ENCODE peak calls at places on chromosomes 5 and 9, in five cellular contexts. K is gastrocnemius medialis, Y is neural progenitor cell, W is heart right ventricle, N is transverse colon. Z is an unnamed sample. For H3K36me3, the result is how much of the 10 kb centered on the place peaks cover.

GRCh38 chr5:143445726-143446125 is 42.2 kb upstream of the NR3C1 start:
- DNase-seq in K (no peak), Y (peak), W (no peak), N (no peak), Z (no peak)

GRCh38 chr9:111148994-111149759 is 110.9 kb upstream of the LPAR1 start:
- DNase-seq in K (peak), Y (no peak), W (peak), N (no peak), Z (no peak)

GRCh38 chr9:92609142-92609500 is 60.8 kb downstream of the IPPK start:
- DNase-seq in K (no peak), Y (peak), W (no peak), N (no peak), Z (no peak)

GRCh38 chr5:56233230-56233629 is at the start of gene ANKRD55:
- DNase-seq in K (no peak), Y (no peak), W (no peak), N (no peak), Z (no peak)

GRCh38 chr9:14447103-14447502 is 133.2 kb upstream of the NFIB start:
- DNase-seq in K (no peak), Y (no peak), W (no peak), N (no peak), Z (no peak)

GRCh38 chr9:31390352-31391025 is 994.0 kb upstream of the ACO1 start:
- DNase-seq in K (no peak), Y (peak), W (no peak), N (no peak), Z (no peak)

GRCh38 chr5:179803651-179804598 is 2.7 kb downstream of the MGAT4B start:
- DNase-seq in K (peak), Y (no peak), W (no peak), N (no peak), Z (no peak)

GRCh38 chr5:56412601-56413379 is 179.7 kb upstream of the ANKRD55 start:
- DNase-seq in K (peak), Y (no peak), W (peak), N (peak), Z (no peak)

GRCh38 chr9:134887219-134887618 is 6.6 kb downstream of the FCN2 start:
- DNase-seq in K (no peak), Y (no peak), W (no peak), N (no peak), Z (no peak)

GRCh38 chr5:178466342-178466741 is 123.9 kb downstream of the COL23A1 start:
- DNase-seq in K (no peak), Y (no peak), W (no peak), N (no peak), Z (no peak)

GRCh38 chr9:16726023-16726422 is 144.4 kb downstream of the BNC2 start:
- DNase-seq in K (no peak), Y (peak), W (no peak), N (no peak), Z (no peak)

GRCh38 chr9:127809002-127809561 is 6.4 kb downstream of the FPGS start:
- DNase-seq in K (no peak), Y (no peak), W (no peak), N (no peak), Z (no peak)

GRCh38 chr5:74212336-74212735 is 428.2 kb downstream of the ENC1 start:
- DNase-seq in K (no peak), Y (peak), W (no peak), N (peak), Z (no peak)

GRCh38 chr5:29697786-29698414 is 1495.6 kb upstream of the CDH6 start:
- DNase-seq in K (no peak), Y (peak), W (no peak), N (no peak), Z (no peak)

DNA sequence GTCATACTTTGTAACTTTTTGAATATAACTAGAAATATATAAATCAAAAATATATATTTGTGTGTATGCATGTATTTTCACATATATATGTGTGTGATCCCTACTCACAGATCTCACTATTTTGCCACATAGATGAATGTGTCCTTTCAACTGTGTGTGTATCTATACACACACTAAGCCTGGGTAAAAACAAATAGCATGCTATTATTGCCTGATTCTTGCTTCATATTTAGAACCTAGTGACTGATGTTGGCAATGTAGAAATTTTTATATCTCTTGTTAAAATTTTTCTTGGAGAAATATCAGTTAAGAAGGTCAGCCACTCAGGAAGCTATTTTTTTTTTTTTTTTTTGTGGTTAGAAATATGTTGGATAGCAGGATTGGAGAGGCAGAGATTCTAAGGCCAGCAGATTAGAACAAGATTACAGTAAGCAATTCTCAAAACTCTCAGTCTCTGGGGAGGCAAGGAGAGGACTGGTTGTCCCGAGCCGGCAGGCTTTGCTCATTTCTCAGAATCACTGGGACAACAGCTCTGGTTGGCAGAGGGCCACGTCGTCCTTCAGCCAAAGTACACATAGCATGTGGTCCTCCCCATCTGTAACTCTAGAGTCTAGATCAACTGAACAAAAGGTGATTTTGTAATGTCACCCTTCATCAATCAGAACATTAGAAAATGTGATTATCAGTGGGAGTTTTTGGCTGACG is 19.7 kb downstream of the C6 start:
- DNase-seq in K (peak), Y (no peak), W (peak), N (peak), Z (peak)
- H3K4me3 ChIP-seq in K (no peak), Y (no peak), W (no peak), N (no peak), Z (no peak)

GRCh38 chr9:98046161-98046543 is 10.4 kb upstream of the NANS start:
- DNase-seq in K (no peak), Y (no peak), W (no peak), N (no peak), Z (no peak)

GRCh38 chr9:98054376-98054951 is 2.1 kb upstream of the NANS start:
- DNase-seq in K (no peak), Y (no peak), W (no peak), N (no peak), Z (no peak)

GRCh38 chr9:98047002-98047401 is 9.5 kb upstream of the NANS start:
- DNase-seq in K (no peak), Y (no peak), W (no peak), N (no peak), Z (no peak)

GRCh38 chr9:98049668-98050067 is 6.9 kb upstream of the NANS start:
- DNase-seq in K (no peak), Y (no peak), W (no peak), N (no peak), Z (no peak)

DNA sequence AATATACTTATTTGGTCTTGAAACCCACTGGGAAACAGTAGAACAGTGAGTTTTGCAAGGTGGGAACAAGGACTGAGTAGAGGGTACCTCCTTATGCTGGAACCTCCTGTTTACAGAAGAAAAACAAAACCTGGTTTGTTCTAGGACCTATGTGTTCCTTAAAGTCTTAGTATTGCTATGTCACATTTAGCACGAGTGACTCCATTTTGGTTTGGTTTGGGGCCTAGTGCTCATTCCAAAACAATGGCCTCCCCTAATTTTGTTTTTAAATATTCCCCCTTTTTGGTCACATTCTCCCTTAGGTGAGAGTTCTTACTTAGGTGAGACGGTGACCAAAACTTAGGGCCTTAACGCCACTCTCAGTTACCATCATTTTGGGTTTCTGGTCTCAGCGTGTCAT is 6.2 kb upstream of the NANS start:
- DNase-seq in K (no peak), Y (no peak), W (no peak), N (no peak), Z (no peak)
- H3K36me3 ChIP-seq in K (under half), Y (under half), W (under half), N (under half), Z (under half)

GRCh38 chr9:136666364-136667216 is 3.9 kb downstream of the EGFL7 start:
- DNase-seq in K (no peak), Y (peak), W (no peak), N (no peak), Z (no peak)
- H3K4me3 ChIP-seq in K (peak), Y (peak), W (peak), N (no peak), Z (peak)

GRCh38 chr9:70347046-70347445 is 67.4 kb downstream of the KLF9 start:
- DNase-seq in K (no peak), Y (no peak), W (no peak), N (no peak), Z (no peak)
- H3K36me3 ChIP-seq in K (under half), Y (under half), W (under half), N (under half), Z (under half)

GRCh38 chr9:110029815-110030480 is 178.0 kb downstream of the C9orf152 start:
- DNase-seq in K (no peak), Y (no peak), W (no peak), N (no peak), Z (no peak)
- H3K4me3 ChIP-seq in K (no peak), Y (no peak), W (no peak), N (no peak), Z (no peak)

GRCh38 chr5:60703944-60704343 is 4.0 kb upstream of the DEPDC1B start:
- DNase-seq in K (no peak), Y (no peak), W (no peak), N (no peak), Z (no peak)

GRCh38 chr5:60710362-60710761 is 10.4 kb upstream of the DEPDC1B start:
- DNase-seq in K (no peak), Y (no peak), W (no peak), N (no peak), Z (no peak)

GRCh38 chr5:60701317-60701988 is 1.5 kb upstream of the DEPDC1B start:
- DNase-seq in K (no peak), Y (no peak), W (no peak), N (no peak), Z (no peak)

GRCh38 chr5:60700347-60700815 is 415 bp upstream of the DEPDC1B start:
- DNase-seq in K (no peak), Y (no peak), W (no peak), N (peak), Z (no peak)

GRCh38 chr5:60705144-60705543 is 5.2 kb upstream of the DEPDC1B start:
- DNase-seq in K (no peak), Y (no peak), W (no peak), N (no peak), Z (no peak)
- H3K36me3 ChIP-seq in K (under half), Y (under half), W (under half), N (under half), Z (under half)